ENCODE peak calls at places on chromosome 18, in ten cellular contexts. M, B, G, Z, R, V, L, A, W and O are unnamed samples.
A peak's percentile ranks its signal among the peaks of the same experiment; 100 is the strongest.

GRCh38 chr18:72752220-72752619 is 115.6 kb downstream of the NETO1 start:
- DNase-seq in L (no peak), W (peak; percentile 1), M (no peak), G (no peak), A (no peak), V (no peak), B (no peak), R (no peak), Z (no peak), O (no peak)

GRCh38 chr18:3261393-3262233 is at the start of gene MYL12B:
- DNase-seq in V (peak; percentile 81), Z (peak; percentile 82), W (peak; percentile 72), L (peak; percentile 70), R (peak; percentile 96), B (peak; percentile 85), G (peak; percentile 84), A (peak; percentile 82), M (peak; percentile 92), O (peak; percentile 91)

GRCh38 chr18:10274327-10274726 is 180.1 kb upstream of the APCDD1 start:
- DNase-seq in L (no peak), M (no peak), G (no peak), R (no peak), V (no peak), A (peak; percentile 37), W (no peak), Z (no peak), B (no peak), O (no peak)

GRCh38 chr18:73047688-73048087 is 179.9 kb upstream of the NETO1 start:
- DNase-seq in R (no peak), A (no peak), L (no peak), G (no peak), V (no peak), B (no peak), Z (no peak), W (no peak), M (no peak), O (no peak)

GRCh38 chr18:907171-907879 is 2.7 kb downstream of the ADCYAP1 start:
- DNase-seq in M (no peak), B (no peak), R (no peak), Z (no peak), V (no peak), W (no peak), G (peak; percentile 18), L (no peak), A (no peak), O (no peak)

GRCh38 chr18:65628390-65628789 is 122.4 kb upstream of the CDH7 start:
- DNase-seq in A (no peak), V (no peak), Z (no peak), L (no peak), G (no peak), W (no peak), B (no peak), M (no peak), R (no peak), O (no peak)

GRCh38 chr18:68623342-68623741 is 91.6 kb downstream of the TMX3 start:
- DNase-seq in R (no peak), W (peak; percentile 47), G (peak; percentile 73), A (no peak), V (peak; percentile 60), B (peak; percentile 13), M (no peak), Z (peak; percentile 48), L (peak; percentile 46), O (peak; percentile 68)

GRCh38 chr18:2826581-2826980 is 20.2 kb upstream of the EMILIN2 start:
- DNase-seq in A (no peak), L (peak; percentile 16), Z (no peak), M (peak; percentile 73), W (no peak), V (no peak), G (peak; percentile 65), B (peak; percentile 41), R (no peak), O (peak; percentile 81)

GRCh38 chr18:39946623-39947061 is 2008.4 kb upstream of the PIK3C3 start:
- DNase-seq in Z (peak; percentile 49), R (no peak), A (no peak), B (no peak), G (no peak), L (no peak), W (no peak), M (no peak), V (no peak), O (no peak)

DNA sequence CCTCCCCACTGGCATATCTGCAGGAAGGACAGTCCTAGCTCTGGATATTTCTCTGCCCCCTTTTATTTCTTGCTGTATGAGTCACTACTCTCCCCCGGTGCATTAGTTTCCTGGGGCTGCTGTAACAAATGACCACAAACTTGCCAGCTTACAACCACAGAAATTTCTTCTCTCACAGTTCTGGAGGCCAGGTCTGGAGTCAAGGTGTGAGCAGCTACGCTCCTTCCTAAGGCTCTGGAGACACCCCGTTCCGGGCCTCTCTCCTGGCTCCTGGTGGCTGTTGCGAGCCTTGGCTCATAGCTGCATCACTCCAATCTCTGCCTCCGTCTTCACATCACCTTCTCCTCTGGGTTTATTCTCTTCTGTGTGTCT is 34.1 kb downstream of the PTPRM start:
- DNase-seq in M (no peak), B (no peak), W (no peak), R (no peak), A (no peak), Z (no peak), L (no peak), V (no peak), G (no peak), O (peak; percentile 62)
- H3K4me1 ChIP-seq in M (no peaks in the 10 kb centered on the region), B (peaks cover 87% of the 10 kb centered on the region), W (peaks cover 42% of the 10 kb centered on the region), R (no peaks in the 10 kb centered on the region), A (peaks cover 95% of the 10 kb centered on the region), Z (peaks cover 19% of the 10 kb centered on the region), L (no peaks in the 10 kb centered on the region), V (peaks cover 10% of the 10 kb centered on the region), G (no peaks in the 10 kb centered on the region), O (peaks cover 13% of the 10 kb centered on the region)

GRCh38 chr18:58221060-58221725 is 177.2 kb downstream of the NEDD4L start:
- DNase-seq in A (no peak), Z (peak; percentile 86), L (no peak), M (no peak), V (no peak), G (no peak), R (no peak), W (peak; percentile 81), B (no peak), O (no peak)
- H3K4me1 ChIP-seq in A (peaks cover 40% of the 10 kb centered on the region), Z (peaks cover 72% of the 10 kb centered on the region), L (peaks cover 38% of the 10 kb centered on the region), M (peaks cover 36% of the 10 kb centered on the region), V (peaks cover 10% of the 10 kb centered on the region), G (no peaks in the 10 kb centered on the region), R (peaks cover 21% of the 10 kb centered on the region), W (peaks cover 32% of the 10 kb centered on the region), B (peaks cover 16% of the 10 kb centered on the region), O (peaks cover 25% of the 10 kb centered on the region)

DNA sequence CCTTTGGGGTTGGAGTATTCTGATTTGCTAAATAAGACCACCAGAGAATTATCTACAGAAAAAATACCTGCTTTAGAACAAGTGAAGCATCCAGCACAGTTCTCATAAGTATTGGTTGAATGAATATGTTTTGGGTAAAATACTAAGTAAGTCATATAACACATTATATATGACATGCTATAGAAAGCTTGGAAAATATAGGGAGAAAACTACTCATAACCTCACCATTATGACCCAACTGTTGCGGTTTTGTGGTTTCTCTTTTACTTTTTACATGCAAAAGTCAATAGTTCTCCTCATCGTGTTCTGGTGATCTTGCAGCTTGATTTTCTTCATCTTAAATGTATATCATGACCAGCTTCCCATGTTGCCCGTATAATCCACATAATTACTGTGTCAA is 66.2 kb downstream of the DIPK1C start:
- DNase-seq in W (no peak), L (no peak), M (no peak), R (no peak), Z (no peak), V (no peak), A (no peak), B (no peak), G (no peak), O (no peak)
- H3K4me1 ChIP-seq in W (no peaks in the 10 kb centered on the region), L (peaks cover 2% of the 10 kb centered on the region), M (peaks cover 16% of the 10 kb centered on the region), R (peaks cover 20% of the 10 kb centered on the region), Z (no peaks in the 10 kb centered on the region), V (peaks cover 4% of the 10 kb centered on the region), A (peaks cover 3% of the 10 kb centered on the region), B (no peaks in the 10 kb centered on the region), G (no peaks in the 10 kb centered on the region), O (no peaks in the 10 kb centered on the region)

DNA sequence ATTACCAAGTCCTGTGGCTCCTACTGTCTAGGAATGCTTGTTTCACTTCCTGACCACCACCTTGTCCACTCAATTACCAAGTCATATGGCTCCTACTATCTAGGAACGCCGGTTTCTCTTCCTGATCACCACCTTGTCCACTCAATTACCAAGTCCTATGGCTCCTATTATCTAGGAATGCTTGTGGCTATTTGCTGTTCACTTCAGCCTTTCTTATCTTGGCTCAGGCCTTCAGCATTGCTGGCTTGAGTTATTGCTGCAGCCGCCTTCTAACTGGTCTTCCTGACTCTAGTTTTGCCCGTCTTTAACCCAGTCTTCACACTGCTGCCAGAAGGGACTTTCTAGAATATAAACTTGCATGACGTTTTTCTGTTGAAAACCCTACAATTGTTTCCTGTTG is 82.5 kb upstream of the GAREM1 start:
- DNase-seq in M (no peak), L (no peak), G (no peak), A (no peak), Z (no peak), V (no peak), B (no peak), W (no peak), R (no peak), O (peak; percentile 11)
- H3K4me1 ChIP-seq in M (no peaks in the 10 kb centered on the region), L (no peaks in the 10 kb centered on the region), G (no peaks in the 10 kb centered on the region), A (no peaks in the 10 kb centered on the region), Z (no peaks in the 10 kb centered on the region), V (peaks cover 8% of the 10 kb centered on the region), B (no peaks in the 10 kb centered on the region), W (no peaks in the 10 kb centered on the region), R (no peaks in the 10 kb centered on the region), O (peaks cover 7% of the 10 kb centered on the region)

DNA sequence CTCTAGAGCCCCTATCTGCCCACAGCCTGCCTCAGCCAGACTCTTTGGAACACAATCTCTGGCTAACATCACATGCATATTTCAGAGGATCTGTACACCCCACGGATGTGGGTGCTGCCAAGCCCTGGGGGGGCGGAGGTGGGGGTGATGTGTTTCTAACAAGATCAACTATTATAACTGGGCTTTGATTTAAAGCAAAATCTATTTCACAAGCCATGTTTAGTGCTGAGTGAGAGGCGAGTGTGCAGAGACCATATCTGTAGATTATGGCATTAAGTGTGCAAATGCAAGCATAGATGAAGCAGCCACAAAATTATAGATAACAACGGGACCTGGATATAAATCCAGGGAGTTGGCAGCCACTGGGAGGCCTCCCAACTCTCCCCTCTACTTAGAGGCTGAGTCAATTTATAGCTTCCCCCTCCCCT is 135.8 kb upstream of the SMAD2 start:
- DNase-seq in L (no peak), A (no peak), M (no peak), W (no peak), G (no peak), Z (no peak), R (peak; percentile 59), V (no peak), B (no peak), O (peak; percentile 6)
- H3K4me1 ChIP-seq in L (peaks cover 9% of the 10 kb centered on the region), A (no peaks in the 10 kb centered on the region), M (peaks cover 46% of the 10 kb centered on the region), W (peaks cover 7% of the 10 kb centered on the region), G (no peaks in the 10 kb centered on the region), Z (no peaks in the 10 kb centered on the region), R (no peaks in the 10 kb centered on the region), V (no peaks in the 10 kb centered on the region), B (no peaks in the 10 kb centered on the region), O (no peaks in the 10 kb centered on the region)

GRCh38 chr18:47794725-47795447 is 135.6 kb downstream of the SMAD2 start:
- DNase-seq in R (no peak), V (no peak), Z (no peak), W (no peak), G (no peak), M (no peak), A (no peak), B (no peak), L (no peak), O (no peak)
- H3K4me1 ChIP-seq in R (no peaks in the 10 kb centered on the region), V (no peaks in the 10 kb centered on the region), Z (no peaks in the 10 kb centered on the region), W (no peaks in the 10 kb centered on the region), G (no peaks in the 10 kb centered on the region), M (no peaks in the 10 kb centered on the region), A (peaks cover 11% of the 10 kb centered on the region), B (no peaks in the 10 kb centered on the region), L (peaks cover 11% of the 10 kb centered on the region), O (peaks cover 5% of the 10 kb centered on the region)